ENCODE peak calls at places on chromosomes 5 and 9, in eight cellular contexts. One of them, this sample, is unnamed.
A peak's percentile ranks its signal among the peaks of the same experiment; 100 is the strongest.

GRCh38 chr5:10355071-10355889 is 1.8 kb downstream of the MARCHF6 start:
- DNase-seq in nephron progenitor cell: no peak
- DNase-seq in GM23338: no peak
- DNase-seq in PC-3: peak; percentile 69
- DNase-seq in type B pancreatic cell: no peak
- DNase-seq in brain microvascular endothelial cell: peak; percentile 19
- DNase-seq in breast epithelium: no peak
- DNase-seq in HFF-Myc: no peak
- DNase-seq in this sample: no peak

GRCh38 chr9:73152445-73152844 is 780 bp downstream of the ANXA1 start:
- DNase-seq in nephron progenitor cell: no peak
- DNase-seq in GM23338: peak; percentile 41
- DNase-seq in PC-3: peak; percentile 71
- DNase-seq in type B pancreatic cell: no peak
- DNase-seq in brain microvascular endothelial cell: no peak
- DNase-seq in breast epithelium: no peak
- DNase-seq in HFF-Myc: no peak
- DNase-seq in this sample: no peak

GRCh38 chr5:171405615-171406014 is 13.8 kb upstream of the FGF18 start:
- DNase-seq in nephron progenitor cell: no peak
- DNase-seq in GM23338: peak; percentile 61
- DNase-seq in PC-3: no peak
- DNase-seq in type B pancreatic cell: no peak
- DNase-seq in brain microvascular endothelial cell: no peak
- DNase-seq in breast epithelium: no peak
- DNase-seq in HFF-Myc: no peak
- DNase-seq in this sample: no peak

GRCh38 chr9:136149853-136150252 is 31.2 kb upstream of the TMEM250 start:
- DNase-seq in nephron progenitor cell: no peak
- DNase-seq in GM23338: no peak
- DNase-seq in PC-3: no peak
- DNase-seq in type B pancreatic cell: no peak
- DNase-seq in brain microvascular endothelial cell: no peak
- DNase-seq in breast epithelium: no peak
- DNase-seq in HFF-Myc: no peak
- DNase-seq in this sample: no peak

GRCh38 chr9:38641985-38642864 is 21.8 kb upstream of the ANKRD18A start:
- DNase-seq in nephron progenitor cell: peak; percentile 26
- DNase-seq in GM23338: peak; percentile 81
- DNase-seq in PC-3: peak; percentile 69
- DNase-seq in type B pancreatic cell: no peak
- DNase-seq in brain microvascular endothelial cell: peak; percentile 58
- DNase-seq in breast epithelium: no peak
- DNase-seq in HFF-Myc: no peak
- DNase-seq in this sample: no peak

GRCh38 chr9:135329571-135330306 is 149.8 kb upstream of the PPP1R26 start:
- DNase-seq in nephron progenitor cell: peak; percentile 55
- DNase-seq in GM23338: peak; percentile 75
- DNase-seq in PC-3: no peak
- DNase-seq in type B pancreatic cell: peak; percentile 62
- DNase-seq in brain microvascular endothelial cell: no peak
- DNase-seq in breast epithelium: peak; percentile 36
- DNase-seq in HFF-Myc: no peak
- DNase-seq in this sample: peak; percentile 39

GRCh38 chr5:39197556-39197955 is 21.8 kb downstream of the FYB1 start:
- DNase-seq in nephron progenitor cell: no peak
- DNase-seq in GM23338: no peak
- DNase-seq in PC-3: no peak
- DNase-seq in type B pancreatic cell: no peak
- DNase-seq in brain microvascular endothelial cell: no peak
- DNase-seq in breast epithelium: no peak
- DNase-seq in HFF-Myc: no peak
- DNase-seq in this sample: no peak

GRCh38 chr9:132774886-132775285 is 103.2 kb downstream of the AK8 start:
- DNase-seq in nephron progenitor cell: no peak
- DNase-seq in GM23338: no peak
- DNase-seq in PC-3: no peak
- DNase-seq in type B pancreatic cell: no peak
- DNase-seq in brain microvascular endothelial cell: no peak
- DNase-seq in breast epithelium: no peak
- DNase-seq in HFF-Myc: no peak
- DNase-seq in this sample: no peak

GRCh38 chr9:100714372-100715099 is 136.7 kb downstream of the CAVIN4 start:
- DNase-seq in nephron progenitor cell: peak; percentile 86
- DNase-seq in GM23338: peak; percentile 88
- DNase-seq in PC-3: peak; percentile 66
- DNase-seq in type B pancreatic cell: peak; percentile 74
- DNase-seq in brain microvascular endothelial cell: peak; percentile 51
- DNase-seq in breast epithelium: no peak
- DNase-seq in HFF-Myc: peak; percentile 17
- DNase-seq in this sample: peak; percentile 55

GRCh38 chr5:140883927-140884697 is 2.2 kb downstream of the PCDHA13 start:
- DNase-seq in nephron progenitor cell: no peak
- DNase-seq in GM23338: peak; percentile 31
- DNase-seq in PC-3: no peak
- DNase-seq in type B pancreatic cell: no peak
- DNase-seq in brain microvascular endothelial cell: no peak
- DNase-seq in breast epithelium: no peak
- DNase-seq in HFF-Myc: no peak
- DNase-seq in this sample: no peak

GRCh38 chr5:88203977-88204735 is 64.5 kb downstream of the TMEM161B start:
- DNase-seq in nephron progenitor cell: no peak
- DNase-seq in GM23338: peak; percentile 59
- DNase-seq in PC-3: no peak
- DNase-seq in type B pancreatic cell: no peak
- DNase-seq in brain microvascular endothelial cell: peak; percentile 12
- DNase-seq in breast epithelium: no peak
- DNase-seq in HFF-Myc: no peak
- DNase-seq in this sample: no peak

GRCh38 chr5:11062379-11062778 is 301.3 kb upstream of the DAP start:
- DNase-seq in nephron progenitor cell: no peak
- DNase-seq in GM23338: peak; percentile 41
- DNase-seq in PC-3: peak; percentile 38
- DNase-seq in type B pancreatic cell: no peak
- DNase-seq in brain microvascular endothelial cell: peak; percentile 2
- DNase-seq in breast epithelium: no peak
- DNase-seq in HFF-Myc: no peak
- DNase-seq in this sample: no peak

GRCh38 chr5:143594913-143595818 is 191.7 kb upstream of the NR3C1 start:
- DNase-seq in nephron progenitor cell: no peak
- DNase-seq in GM23338: no peak
- DNase-seq in PC-3: peak; percentile 80
- DNase-seq in type B pancreatic cell: no peak
- DNase-seq in brain microvascular endothelial cell: no peak
- DNase-seq in breast epithelium: no peak
- DNase-seq in HFF-Myc: no peak
- DNase-seq in this sample: no peak

GRCh38 chr9:88691096-88691495 is 156.1 kb downstream of the NXNL2 start:
- DNase-seq in nephron progenitor cell: no peak
- DNase-seq in GM23338: no peak
- DNase-seq in PC-3: no peak
- DNase-seq in type B pancreatic cell: no peak
- DNase-seq in brain microvascular endothelial cell: no peak
- DNase-seq in breast epithelium: no peak
- DNase-seq in HFF-Myc: no peak
- DNase-seq in this sample: no peak

GRCh38 chr5:61162832-61163567 is 732 bp upstream of the SMIM15 start:
- DNase-seq in nephron progenitor cell: no peak
- DNase-seq in GM23338: peak; percentile 47
- DNase-seq in PC-3: peak; percentile 32
- DNase-seq in type B pancreatic cell: no peak
- DNase-seq in brain microvascular endothelial cell: no peak
- DNase-seq in breast epithelium: no peak
- DNase-seq in HFF-Myc: no peak
- DNase-seq in this sample: no peak

GRCh38 chr5:173643964-173644363 is 27.5 kb upstream of the BOD1 start:
- DNase-seq in nephron progenitor cell: peak; percentile 57
- DNase-seq in GM23338: peak; percentile 90
- DNase-seq in PC-3: no peak
- DNase-seq in type B pancreatic cell: no peak
- DNase-seq in brain microvascular endothelial cell: no peak
- DNase-seq in breast epithelium: no peak
- DNase-seq in HFF-Myc: no peak
- DNase-seq in this sample: no peak

GRCh38 chr5:75472973-75473372 is 38.5 kb downstream of the CERT1 start:
- DNase-seq in nephron progenitor cell: no peak
- DNase-seq in GM23338: no peak
- DNase-seq in PC-3: no peak
- DNase-seq in type B pancreatic cell: no peak
- DNase-seq in brain microvascular endothelial cell: no peak
- DNase-seq in breast epithelium: no peak
- DNase-seq in HFF-Myc: no peak
- DNase-seq in this sample: no peak

GRCh38 chr5:108418172-108418571 is 36.3 kb upstream of the FBXL17 start:
- DNase-seq in nephron progenitor cell: no peak
- DNase-seq in GM23338: no peak
- DNase-seq in PC-3: no peak
- DNase-seq in type B pancreatic cell: no peak
- DNase-seq in brain microvascular endothelial cell: no peak
- DNase-seq in breast epithelium: no peak
- DNase-seq in HFF-Myc: no peak
- DNase-seq in this sample: no peak

GRCh38 chr5:108417166-108417670 is 35.3 kb upstream of the FBXL17 start:
- DNase-seq in nephron progenitor cell: no peak
- DNase-seq in GM23338: no peak
- DNase-seq in PC-3: peak; percentile 52
- DNase-seq in type B pancreatic cell: no peak
- DNase-seq in brain microvascular endothelial cell: no peak
- DNase-seq in breast epithelium: no peak
- DNase-seq in HFF-Myc: no peak
- DNase-seq in this sample: no peak

GRCh38 chr5:108420755-108421154 is 38.9 kb upstream of the FBXL17 start:
- DNase-seq in nephron progenitor cell: no peak
- DNase-seq in GM23338: no peak
- DNase-seq in PC-3: no peak
- DNase-seq in type B pancreatic cell: no peak
- DNase-seq in brain microvascular endothelial cell: no peak
- DNase-seq in breast epithelium: no peak
- DNase-seq in HFF-Myc: no peak
- DNase-seq in this sample: no peak

GRCh38 chr5:108420182-108420581 is 38.3 kb upstream of the FBXL17 start:
- DNase-seq in nephron progenitor cell: no peak
- DNase-seq in GM23338: no peak
- DNase-seq in PC-3: no peak
- DNase-seq in type B pancreatic cell: no peak
- DNase-seq in brain microvascular endothelial cell: no peak
- DNase-seq in breast epithelium: no peak
- DNase-seq in HFF-Myc: no peak
- DNase-seq in this sample: no peak

GRCh38 chr5:108421713-108422112 is 39.8 kb upstream of the FBXL17 start:
- DNase-seq in nephron progenitor cell: no peak
- DNase-seq in GM23338: no peak
- DNase-seq in PC-3: peak; percentile 90
- DNase-seq in type B pancreatic cell: no peak
- DNase-seq in brain microvascular endothelial cell: no peak
- DNase-seq in breast epithelium: no peak
- DNase-seq in HFF-Myc: no peak
- DNase-seq in this sample: no peak
- TF ChIP-seq CTCF in nephron progenitor cell: no peak
- TF ChIP-seq CTCF in GM23338: no peak
- TF ChIP-seq CTCF in PC-3: no peak
- TF ChIP-seq CTCF in type B pancreatic cell: no peak
- TF ChIP-seq CTCF in brain microvascular endothelial cell: no peak
- TF ChIP-seq CTCF in breast epithelium: no peak
- TF ChIP-seq CTCF in HFF-Myc: no peak
- TF ChIP-seq CTCF in this sample: no peak

GRCh38 chr5:53114988-53115387 is 5.4 kb upstream of the MOCS2 start:
- DNase-seq in nephron progenitor cell: no peak
- DNase-seq in GM23338: peak; percentile 39
- DNase-seq in PC-3: peak; percentile 45
- DNase-seq in type B pancreatic cell: no peak
- DNase-seq in brain microvascular endothelial cell: no peak
- DNase-seq in breast epithelium: no peak
- DNase-seq in HFF-Myc: no peak
- DNase-seq in this sample: no peak
- TF ChIP-seq CTCF in nephron progenitor cell: peak; percentile 34
- TF ChIP-seq CTCF in GM23338: no peak
- TF ChIP-seq CTCF in PC-3: peak; percentile 55
- TF ChIP-seq CTCF in type B pancreatic cell: peak; percentile 61
- TF ChIP-seq CTCF in brain microvascular endothelial cell: peak; percentile 26
- TF ChIP-seq CTCF in breast epithelium: no peak
- TF ChIP-seq CTCF in HFF-Myc: no peak
- TF ChIP-seq CTCF in this sample: peak; percentile 26

GRCh38 chr5:145949474-145949873 is 13.1 kb downstream of the SH3RF2 start:
- DNase-seq in nephron progenitor cell: no peak
- DNase-seq in GM23338: no peak
- DNase-seq in PC-3: no peak
- DNase-seq in type B pancreatic cell: no peak
- DNase-seq in brain microvascular endothelial cell: no peak
- DNase-seq in breast epithelium: no peak
- DNase-seq in HFF-Myc: no peak
- DNase-seq in this sample: no peak

GRCh38 chr5:145948921-145949320 is 12.5 kb downstream of the SH3RF2 start:
- DNase-seq in nephron progenitor cell: no peak
- DNase-seq in GM23338: no peak
- DNase-seq in PC-3: no peak
- DNase-seq in type B pancreatic cell: no peak
- DNase-seq in brain microvascular endothelial cell: no peak
- DNase-seq in breast epithelium: no peak
- DNase-seq in HFF-Myc: no peak
- DNase-seq in this sample: no peak

GRCh38 chr5:145948047-145948446 is 11.7 kb downstream of the SH3RF2 start:
- DNase-seq in nephron progenitor cell: no peak
- DNase-seq in GM23338: no peak
- DNase-seq in PC-3: no peak
- DNase-seq in type B pancreatic cell: no peak
- DNase-seq in brain microvascular endothelial cell: no peak
- DNase-seq in breast epithelium: no peak
- DNase-seq in HFF-Myc: no peak
- DNase-seq in this sample: no peak

GRCh38 chr5:145946112-145946861 is 9.9 kb downstream of the SH3RF2 start:
- DNase-seq in nephron progenitor cell: no peak
- DNase-seq in GM23338: no peak
- DNase-seq in PC-3: peak; percentile 88
- DNase-seq in type B pancreatic cell: no peak
- DNase-seq in brain microvascular endothelial cell: peak; percentile 56
- DNase-seq in breast epithelium: no peak
- DNase-seq in HFF-Myc: no peak
- DNase-seq in this sample: no peak

DNA sequence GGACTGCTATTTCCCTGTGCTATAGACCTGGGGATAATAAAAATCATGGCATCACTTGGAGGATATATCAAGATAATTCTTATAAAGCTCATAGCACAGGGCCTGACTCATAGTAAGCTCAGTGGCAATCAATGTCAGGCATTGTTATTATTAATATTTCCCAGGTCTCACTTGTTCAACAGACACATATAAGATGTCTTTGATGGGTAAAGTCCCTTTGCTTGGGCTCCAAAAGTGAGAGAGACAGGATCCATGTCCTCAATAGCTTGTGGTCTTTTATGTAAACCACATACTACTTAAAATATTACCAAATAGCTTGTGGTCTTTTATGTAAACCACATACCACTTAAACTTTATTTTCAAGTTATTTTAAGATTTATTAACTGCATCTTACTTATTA is 11.2 kb downstream of the SH3RF2 start:
- DNase-seq in nephron progenitor cell: no peak
- DNase-seq in GM23338: no peak
- DNase-seq in PC-3: no peak
- DNase-seq in type B pancreatic cell: no peak
- DNase-seq in brain microvascular endothelial cell: no peak
- DNase-seq in breast epithelium: no peak
- DNase-seq in HFF-Myc: no peak
- DNase-seq in this sample: no peak
- TF ChIP-seq CTCF in nephron progenitor cell: no peak
- TF ChIP-seq CTCF in GM23338: no peak
- TF ChIP-seq CTCF in PC-3: no peak
- TF ChIP-seq CTCF in type B pancreatic cell: no peak
- TF ChIP-seq CTCF in brain microvascular endothelial cell: no peak
- TF ChIP-seq CTCF in breast epithelium: no peak
- TF ChIP-seq CTCF in HFF-Myc: no peak
- TF ChIP-seq CTCF in this sample: no peak

GRCh38 chr9:127802576-127803443 is at the start of gene FPGS:
- DNase-seq in nephron progenitor cell: peak; percentile 87
- DNase-seq in GM23338: peak; percentile 94
- DNase-seq in PC-3: peak; percentile 72
- DNase-seq in type B pancreatic cell: peak; percentile 82
- DNase-seq in brain microvascular endothelial cell: peak; percentile 76
- DNase-seq in breast epithelium: peak; percentile 79
- DNase-seq in HFF-Myc: peak; percentile 51
- DNase-seq in this sample: peak; percentile 79
- TF ChIP-seq CTCF in nephron progenitor cell: no peak
- TF ChIP-seq CTCF in GM23338: no peak
- TF ChIP-seq CTCF in PC-3: no peak
- TF ChIP-seq CTCF in type B pancreatic cell: no peak
- TF ChIP-seq CTCF in brain microvascular endothelial cell: no peak
- TF ChIP-seq CTCF in breast epithelium: no peak
- TF ChIP-seq CTCF in HFF-Myc: no peak
- TF ChIP-seq CTCF in this sample: no peak

This sample was measured in mesothelial cell of epicardium.